ENCODE peak calls at places on chromosomes 4 and X, in six cellular contexts. H is Panc1, R is hepatocyte, X is PC-3, C is uterus, V is fibroblast of lung. P is an unnamed sample.
A peak's percentile ranks its signal among the peaks of the same experiment; 100 is the strongest.

GRCh38 chr4:6152879-6153705 is 47.3 kb downstream of the JAKMIP1 start:
- DNase-seq in H (no peak), R (no peak), X (no peak), C (no peak), V (no peak), P (no peak)

GRCh38 chrX:120664081-120664480 is 34.2 kb upstream of the C1GALT1C1 start:
- DNase-seq in H (peak; percentile 32), R (no peak), X (peak; percentile 57), C (no peak), V (peak; percentile 40), P (peak; percentile 27)

GRCh38 chrX:40755291-40756249 is 20.2 kb upstream of the MED14 start:
- DNase-seq in H (no peak), R (no peak), X (no peak), C (peak; percentile 16), V (no peak), P (peak; percentile 52)

GRCh38 chr4:6906046-6906445 is 3.6 kb upstream of the TBC1D14 start:
- DNase-seq in H (no peak), R (no peak), X (no peak), C (no peak), V (no peak), P (no peak)

GRCh38 chr4:106766519-106766918 is 269.6 kb downstream of the DKK2 start:
- DNase-seq in H (no peak), R (no peak), X (no peak), C (no peak), V (no peak), P (peak; percentile 89)

GRCh38 chr4:138308421-138308820 is 66.3 kb upstream of the SLC7A11 start:
- DNase-seq in H (peak; percentile 0), R (peak; percentile 13), X (peak; percentile 89), C (no peak), V (no peak), P (peak; percentile 18)

GRCh38 chr4:108794136-108794535 is 31.3 kb upstream of the ETNPPL start:
- DNase-seq in H (no peak), R (no peak), X (no peak), C (no peak), V (no peak), P (peak; percentile 55)

GRCh38 chrX:133655262-133655913 is 240.1 kb upstream of the GPC4 start:
- DNase-seq in H (no peak), R (no peak), X (no peak), C (no peak), V (no peak), P (peak; percentile 27)

GRCh38 chr4:84966382-84967291 is at the start of gene WDFY3:
- DNase-seq in H (no peak), R (peak; percentile 92), X (peak; percentile 80), C (peak; percentile 81), V (peak; percentile 92), P (peak; percentile 90)

DNA sequence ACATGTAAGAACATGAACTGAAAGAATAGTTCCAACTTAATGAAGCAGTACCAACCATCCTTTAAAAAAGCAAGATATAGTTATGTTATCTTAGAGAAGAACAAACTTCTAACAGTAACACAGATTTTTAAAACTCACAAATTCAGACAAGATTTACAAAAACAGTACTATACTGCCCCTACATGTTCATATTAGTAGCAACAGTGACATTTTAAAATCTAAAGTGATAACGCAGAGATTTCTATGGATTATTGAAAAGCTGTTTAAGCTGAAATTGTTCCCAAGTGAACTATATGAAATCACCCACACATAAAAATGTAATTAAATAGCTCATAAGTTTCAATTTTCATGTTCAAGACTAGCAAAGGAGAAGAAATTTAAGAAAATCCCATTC is 166.0 kb downstream of the FBXW7 start:
- DNase-seq in H (no peak), R (no peak), X (peak; percentile 24), C (no peak), V (peak; percentile 28), P (no peak)
- TF ChIP-seq CTCF in H (no peak), R (peak; percentile 54), X (peak; percentile 56), C (peak; percentile 19), V (no peak), P (peak; percentile 57)

DNA sequence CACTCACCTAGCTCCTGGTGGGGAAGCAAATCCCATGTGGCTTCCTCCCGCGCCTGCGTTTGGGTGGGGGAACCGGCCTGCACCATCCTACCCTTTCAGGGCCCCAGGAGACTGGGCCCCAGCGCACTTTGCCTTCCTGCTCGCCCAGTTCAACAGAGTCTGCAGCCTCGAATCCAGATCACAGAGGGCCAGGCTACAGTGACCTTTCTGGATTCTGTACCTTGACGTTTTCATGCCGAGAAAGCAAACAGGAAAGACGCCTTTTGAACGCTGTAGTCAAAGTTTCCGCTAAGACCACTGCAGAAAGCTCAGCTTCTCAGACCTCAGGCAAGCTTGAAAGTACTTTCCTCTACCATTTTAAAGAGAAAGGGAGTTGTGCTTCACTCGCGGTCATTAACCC is 7.4 kb upstream of the BEND2 start:
- DNase-seq in H (no peak), R (no peak), X (no peak), C (no peak), V (no peak), P (no peak)
- H3K4me3 ChIP-seq in H (no peak overlapping the region), R (no peak overlapping the region), X (no peak overlapping the region), C (no peak overlapping the region), V (no peak overlapping the region), P (no peak overlapping the region)

GRCh38 chrX:78595901-78596502 is 63.1 kb downstream of the RTL3 start:
- DNase-seq in H (no peak), R (no peak), X (peak; percentile 8), C (no peak), V (peak; percentile 2), P (peak; percentile 3)
- TF ChIP-seq CTCF in H (no peak), R (no peak), X (peak; percentile 61), C (no peak), V (no peak), P (peak; percentile 38)

DNA sequence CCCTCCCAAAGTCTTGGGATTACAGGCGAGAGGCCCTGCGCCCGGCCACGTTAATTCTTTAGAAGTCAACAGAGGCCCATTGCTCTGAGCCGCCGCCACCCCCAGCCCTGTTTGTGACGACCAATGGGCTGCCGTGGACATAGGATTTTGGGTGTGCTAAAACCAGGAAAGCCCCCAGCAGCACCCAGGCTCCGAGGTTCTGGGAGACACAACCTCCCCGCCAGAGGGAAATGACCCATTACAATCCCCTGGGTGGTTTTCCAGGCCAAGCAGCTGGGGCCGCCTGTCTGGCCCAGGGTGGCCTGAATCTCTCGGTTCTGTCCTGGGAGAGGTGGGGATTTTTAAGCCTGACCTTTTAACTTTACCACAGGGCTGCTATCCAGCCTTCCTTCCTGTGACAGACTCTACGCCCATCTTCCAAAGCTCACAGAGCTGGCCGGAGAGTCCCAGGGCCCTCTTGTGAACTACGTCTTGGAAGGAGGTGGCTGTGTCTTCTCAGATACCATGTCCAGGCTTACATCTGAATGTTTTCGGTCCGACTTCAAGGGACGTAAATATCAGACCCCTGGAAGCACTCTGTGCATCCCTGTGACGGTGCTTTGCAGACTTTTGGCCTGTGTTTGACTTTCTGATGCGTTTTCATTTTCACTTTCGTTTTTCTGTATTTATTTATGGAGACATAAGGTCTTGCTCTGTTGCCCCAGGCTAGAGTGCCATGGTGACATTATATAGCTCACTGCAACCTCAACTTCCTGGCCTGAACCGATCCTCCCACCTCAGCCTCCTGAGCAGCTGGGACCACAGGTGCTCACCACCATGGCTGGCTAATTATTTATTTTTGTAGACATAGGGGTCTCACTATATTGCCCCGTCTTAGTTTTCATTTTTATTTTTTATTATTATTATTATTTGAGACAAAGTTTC is 36.0 kb downstream of the P2RY8 start:
- DNase-seq in H (no peak), R (no peak), X (no peak), C (no peak), V (no peak), P (no peak)
- H3K4me3 ChIP-seq in H (no peak overlapping the region), R (no peak overlapping the region), X (no peak overlapping the region), C (no peak overlapping the region), V (no peak overlapping the region), P (no peak overlapping the region)

GRCh38 chr4:169438057-169438480 is 167.3 kb upstream of the SH3RF1 start:
- DNase-seq in H (no peak), R (peak; percentile 20), X (no peak), C (no peak), V (no peak), P (no peak)
- TF ChIP-seq CTCF in H (no peak), R (no peak), X (no peak), C (no peak), V (no peak), P (no peak)